ENCODE peak calls at places on chromosome 20, in nine cellular contexts. R is left cardiac atrium; L is SK-MEL-5; G is effector memory CD4-positive, alpha-beta T cell; Y is heart left ventricle; E is RWPE1; U is stomach; A is putamen; S is MCF 10A. Z is an unnamed sample.

GRCh38 chr20:22684763-22685443 is 100.5 kb upstream of the FOXA2 start:
- DNase-seq in A (no peak), G (no peak), U (no peak), L (peak), E (peak), Y (no peak), R (no peak), S (peak), Z (no peak)

GRCh38 chr20:17749979-17750721 is 50.4 kb downstream of the BANF2 start:
- DNase-seq in R (peak), Y (peak), E (no peak), G (no peak), L (no peak), U (peak), A (peak), S (no peak), Z (peak)

GRCh38 chr20:63503524-63503923 is 4.6 kb upstream of the EEF1A2 start:
- DNase-seq in R (no peak), L (no peak), A (no peak), S (no peak), G (no peak), U (no peak), Y (no peak), E (no peak), Z (no peak)

GRCh38 chr20:17504898-17505663 is 26.1 kb downstream of the BFSP1 start:
- DNase-seq in L (peak), A (peak), G (peak), E (peak), S (peak), R (peak), U (peak), Y (peak), Z (peak)

GRCh38 chr20:44629542-44629941 is 22.0 kb downstream of the ADA start:
- DNase-seq in L (no peak), E (no peak), Y (no peak), R (no peak), G (no peak), S (no peak), U (peak), A (no peak), Z (no peak)

GRCh38 chr20:34582911-34583310 is 24.4 kb downstream of the MAP1LC3A start:
- DNase-seq in G (no peak), E (no peak), U (no peak), S (no peak), L (no peak), R (no peak), A (no peak), Y (no peak), Z (no peak)

GRCh38 chr20:1937316-1937976 is 42.2 kb downstream of the SIRPA start:
- DNase-seq in E (no peak), L (no peak), U (no peak), G (no peak), S (no peak), Y (no peak), R (no peak), A (no peak), Z (no peak)

GRCh38 chr20:50464026-50464724 is 46.0 kb upstream of the PTPN1 start:
- DNase-seq in S (peak), Y (peak), U (peak), G (peak), A (peak), E (peak), L (peak), R (peak), Z (peak)

GRCh38 chr20:16758459-16759160 is 10.5 kb downstream of the OTOR start:
- DNase-seq in L (no peak), Y (no peak), S (no peak), U (no peak), A (no peak), G (no peak), E (no peak), R (no peak), Z (no peak)

GRCh38 chr20:23269954-23270353 is 80.6 kb upstream of the NXT1 start:
- DNase-seq in G (no peak), R (no peak), Y (no peak), L (no peak), S (no peak), U (no peak), A (no peak), E (no peak), Z (no peak)

GRCh38 chr20:20362774-20363435 is 5.0 kb upstream of the INSM1 start:
- DNase-seq in S (no peak), Y (no peak), E (no peak), R (no peak), G (no peak), U (no peak), L (no peak), A (no peak), Z (no peak)

GRCh38 chr20:61120595-61121515 is 131.2 kb upstream of the CDH4 start:
- DNase-seq in A (peak), S (peak), R (no peak), L (peak), Y (peak), E (no peak), U (no peak), G (no peak), Z (peak)

GRCh38 chr20:52103911-52104545 is 87.6 kb downstream of the ZFP64 start:
- DNase-seq in E (peak), G (no peak), A (no peak), U (no peak), Y (no peak), L (no peak), S (no peak), R (no peak), Z (no peak)

GRCh38 chr20:3857405-3857804 is 10.8 kb downstream of the MAVS start:
- DNase-seq in L (no peak), A (no peak), R (no peak), Y (no peak), U (no peak), G (no peak), S (no peak), E (no peak), Z (no peak)

GRCh38 chr20:53550590-53551187 is 43.0 kb downstream of the ZNF217 start:
- DNase-seq in E (no peak), L (peak), U (no peak), A (no peak), S (peak), R (no peak), G (no peak), Y (no peak), Z (no peak)

GRCh38 chr20:32506721-32507120 is 78.4 kb downstream of the NOL4L start:
- DNase-seq in E (no peak), Y (no peak), G (no peak), R (no peak), U (no peak), A (no peak), S (no peak), L (no peak), Z (no peak)

GRCh38 chr20:38342196-38342595 is 4.1 kb upstream of the LBP start:
- DNase-seq in U (no peak), Y (no peak), S (no peak), R (no peak), L (no peak), E (no peak), A (no peak), G (no peak), Z (no peak)

GRCh38 chr20:39534846-39535245 is 572.7 kb downstream of the DHX35 start:
- DNase-seq in L (no peak), G (no peak), U (no peak), R (no peak), S (no peak), E (no peak), A (no peak), Y (no peak), Z (no peak)

Z was measured in Right ventricle myocardium superior.